ENCODE peak calls at places on chromosomes 1 and 21, in ten cellular contexts. One of them, this sample, is unnamed.

GRCh38 chr1:202329891-202330290 is 11.8 kb downstream of the UBE2T start:
- DNase-seq in activated T-cell treated with anti-CD3 and anti-CD28 coated beads, Interleukin-2, amount 50 U/mL, for 4 hours: no peak
- DNase-seq in fibroblast of mammary gland: no peak
- DNase-seq in renal cortical epithelial cell: peak; percentile 13
- DNase-seq in WTC11: no peak
- DNase-seq in T-helper 17 cell: no peak
- DNase-seq in MM.1S: no peak
- DNase-seq in GM19239: no peak
- DNase-seq in ELF-1: no peak
- DNase-seq in effector memory CD4-positive, alpha-beta T cell: no peak
- DNase-seq in this sample: no peak

GRCh38 chr1:20590313-20590777 is 1.4 kb downstream of the CDA start:
- DNase-seq in effector memory CD4-positive, alpha-beta T cell: no peak
- DNase-seq in GM19239: no peak
- DNase-seq in T-helper 17 cell: no peak
- DNase-seq in activated T-cell treated with anti-CD3 and anti-CD28 coated beads, Interleukin-2, amount 50 U/mL, for 4 hours: no peak
- DNase-seq in fibroblast of mammary gland: peak; percentile 87
- DNase-seq in renal cortical epithelial cell: peak; percentile 94
- DNase-seq in WTC11: no peak
- DNase-seq in ELF-1: no peak
- DNase-seq in MM.1S: no peak
- DNase-seq in this sample: no peak

GRCh38 chr1:64623750-64624445 is 121.0 kb upstream of the RAVER2 start:
- DNase-seq in GM19239: no peak
- DNase-seq in renal cortical epithelial cell: peak; percentile 92
- DNase-seq in effector memory CD4-positive, alpha-beta T cell: no peak
- DNase-seq in MM.1S: no peak
- DNase-seq in T-helper 17 cell: no peak
- DNase-seq in activated T-cell treated with anti-CD3 and anti-CD28 coated beads, Interleukin-2, amount 50 U/mL, for 4 hours: no peak
- DNase-seq in fibroblast of mammary gland: peak; percentile 56
- DNase-seq in WTC11: no peak
- DNase-seq in ELF-1: no peak
- DNase-seq in this sample: peak; percentile 23

GRCh38 chr1:41394918-41395598 is 33.8 kb downstream of the FOXO6 start:
- DNase-seq in ELF-1: peak; percentile 78
- DNase-seq in MM.1S: no peak
- DNase-seq in WTC11: peak; percentile 78
- DNase-seq in fibroblast of mammary gland: no peak
- DNase-seq in GM19239: no peak
- DNase-seq in effector memory CD4-positive, alpha-beta T cell: no peak
- DNase-seq in renal cortical epithelial cell: no peak
- DNase-seq in activated T-cell treated with anti-CD3 and anti-CD28 coated beads, Interleukin-2, amount 50 U/mL, for 4 hours: no peak
- DNase-seq in T-helper 17 cell: no peak
- DNase-seq in this sample: no peak

GRCh38 chr1:3190256-3191041 is 121.4 kb downstream of the PRDM16 start:
- DNase-seq in fibroblast of mammary gland: no peak
- DNase-seq in renal cortical epithelial cell: no peak
- DNase-seq in effector memory CD4-positive, alpha-beta T cell: no peak
- DNase-seq in ELF-1: no peak
- DNase-seq in GM19239: no peak
- DNase-seq in MM.1S: no peak
- DNase-seq in WTC11: no peak
- DNase-seq in activated T-cell treated with anti-CD3 and anti-CD28 coated beads, Interleukin-2, amount 50 U/mL, for 4 hours: no peak
- DNase-seq in T-helper 17 cell: no peak
- DNase-seq in this sample: no peak

GRCh38 chr1:8903908-8904650 is 25.6 kb upstream of the ENO1 start:
- DNase-seq in effector memory CD4-positive, alpha-beta T cell: no peak
- DNase-seq in fibroblast of mammary gland: peak; percentile 93
- DNase-seq in T-helper 17 cell: no peak
- DNase-seq in ELF-1: peak; percentile 94
- DNase-seq in renal cortical epithelial cell: peak; percentile 99
- DNase-seq in WTC11: no peak
- DNase-seq in MM.1S: no peak
- DNase-seq in GM19239: no peak
- DNase-seq in activated T-cell treated with anti-CD3 and anti-CD28 coated beads, Interleukin-2, amount 50 U/mL, for 4 hours: no peak
- DNase-seq in this sample: peak; percentile 92

GRCh38 chr1:96510911-96511310 is 210.7 kb upstream of the PTBP2 start:
- DNase-seq in GM19239: no peak
- DNase-seq in activated T-cell treated with anti-CD3 and anti-CD28 coated beads, Interleukin-2, amount 50 U/mL, for 4 hours: no peak
- DNase-seq in renal cortical epithelial cell: no peak
- DNase-seq in T-helper 17 cell: no peak
- DNase-seq in WTC11: no peak
- DNase-seq in ELF-1: no peak
- DNase-seq in MM.1S: no peak
- DNase-seq in effector memory CD4-positive, alpha-beta T cell: no peak
- DNase-seq in fibroblast of mammary gland: no peak
- DNase-seq in this sample: no peak

GRCh38 chr1:228472655-228473054 is 14.5 kb upstream of the RNF187 start:
- DNase-seq in effector memory CD4-positive, alpha-beta T cell: no peak
- DNase-seq in fibroblast of mammary gland: peak; percentile 38
- DNase-seq in T-helper 17 cell: no peak
- DNase-seq in GM19239: no peak
- DNase-seq in WTC11: no peak
- DNase-seq in ELF-1: no peak
- DNase-seq in MM.1S: peak; percentile 19
- DNase-seq in activated T-cell treated with anti-CD3 and anti-CD28 coated beads, Interleukin-2, amount 50 U/mL, for 4 hours: no peak
- DNase-seq in renal cortical epithelial cell: no peak
- DNase-seq in this sample: no peak

GRCh38 chr1:89942825-89943658 is 51.9 kb upstream of the ZNF326 start:
- DNase-seq in renal cortical epithelial cell: no peak
- DNase-seq in T-helper 17 cell: no peak
- DNase-seq in effector memory CD4-positive, alpha-beta T cell: no peak
- DNase-seq in fibroblast of mammary gland: peak; percentile 15
- DNase-seq in WTC11: no peak
- DNase-seq in MM.1S: no peak
- DNase-seq in activated T-cell treated with anti-CD3 and anti-CD28 coated beads, Interleukin-2, amount 50 U/mL, for 4 hours: no peak
- DNase-seq in ELF-1: no peak
- DNase-seq in GM19239: no peak
- DNase-seq in this sample: no peak

GRCh38 chr1:41576620-41577019 is 92.1 kb upstream of the EDN2 start:
- DNase-seq in fibroblast of mammary gland: peak; percentile 53
- DNase-seq in T-helper 17 cell: no peak
- DNase-seq in activated T-cell treated with anti-CD3 and anti-CD28 coated beads, Interleukin-2, amount 50 U/mL, for 4 hours: no peak
- DNase-seq in GM19239: no peak
- DNase-seq in ELF-1: no peak
- DNase-seq in MM.1S: no peak
- DNase-seq in WTC11: no peak
- DNase-seq in renal cortical epithelial cell: no peak
- DNase-seq in effector memory CD4-positive, alpha-beta T cell: no peak
- DNase-seq in this sample: no peak

GRCh38 chr1:177048314-177049069 is 116.0 kb downstream of the ASTN1 start:
- DNase-seq in ELF-1: peak; percentile 32
- DNase-seq in fibroblast of mammary gland: no peak
- DNase-seq in T-helper 17 cell: no peak
- DNase-seq in MM.1S: no peak
- DNase-seq in effector memory CD4-positive, alpha-beta T cell: no peak
- DNase-seq in renal cortical epithelial cell: no peak
- DNase-seq in GM19239: no peak
- DNase-seq in WTC11: no peak
- DNase-seq in activated T-cell treated with anti-CD3 and anti-CD28 coated beads, Interleukin-2, amount 50 U/mL, for 4 hours: no peak
- DNase-seq in this sample: no peak

GRCh38 chr1:224454337-224455055 is 19.9 kb upstream of the WDR26 start:
- DNase-seq in T-helper 17 cell: no peak
- DNase-seq in fibroblast of mammary gland: no peak
- DNase-seq in ELF-1: peak; percentile 63
- DNase-seq in renal cortical epithelial cell: peak; percentile 75
- DNase-seq in WTC11: no peak
- DNase-seq in effector memory CD4-positive, alpha-beta T cell: no peak
- DNase-seq in activated T-cell treated with anti-CD3 and anti-CD28 coated beads, Interleukin-2, amount 50 U/mL, for 4 hours: no peak
- DNase-seq in GM19239: no peak
- DNase-seq in MM.1S: no peak
- DNase-seq in this sample: no peak

GRCh38 chr1:41847733-41848132 is 71.0 kb downstream of the HIVEP3 start:
- DNase-seq in T-helper 17 cell: no peak
- DNase-seq in renal cortical epithelial cell: no peak
- DNase-seq in WTC11: no peak
- DNase-seq in MM.1S: no peak
- DNase-seq in activated T-cell treated with anti-CD3 and anti-CD28 coated beads, Interleukin-2, amount 50 U/mL, for 4 hours: no peak
- DNase-seq in ELF-1: no peak
- DNase-seq in GM19239: no peak
- DNase-seq in fibroblast of mammary gland: no peak
- DNase-seq in effector memory CD4-positive, alpha-beta T cell: no peak
- DNase-seq in this sample: no peak

GRCh38 chr1:226798427-226799411 is 59.6 kb upstream of the ITPKB start:
- DNase-seq in activated T-cell treated with anti-CD3 and anti-CD28 coated beads, Interleukin-2, amount 50 U/mL, for 4 hours: peak; percentile 44
- DNase-seq in WTC11: no peak
- DNase-seq in effector memory CD4-positive, alpha-beta T cell: peak; percentile 36
- DNase-seq in GM19239: peak; percentile 22
- DNase-seq in ELF-1: no peak
- DNase-seq in T-helper 17 cell: no peak
- DNase-seq in MM.1S: no peak
- DNase-seq in fibroblast of mammary gland: no peak
- DNase-seq in renal cortical epithelial cell: no peak
- DNase-seq in this sample: no peak

GRCh38 chr1:203650012-203650836 is 23.6 kb downstream of the ATP2B4 start:
- DNase-seq in effector memory CD4-positive, alpha-beta T cell: peak; percentile 69
- DNase-seq in WTC11: peak; percentile 82
- DNase-seq in GM19239: no peak
- DNase-seq in fibroblast of mammary gland: peak; percentile 45
- DNase-seq in T-helper 17 cell: peak; percentile 59
- DNase-seq in MM.1S: peak; percentile 93
- DNase-seq in activated T-cell treated with anti-CD3 and anti-CD28 coated beads, Interleukin-2, amount 50 U/mL, for 4 hours: peak; percentile 60
- DNase-seq in ELF-1: peak; percentile 96
- DNase-seq in renal cortical epithelial cell: no peak
- DNase-seq in this sample: no peak

GRCh38 chr1:6511461-6512244 is 20.2 kb upstream of the PLEKHG5 start:
- DNase-seq in MM.1S: no peak
- DNase-seq in activated T-cell treated with anti-CD3 and anti-CD28 coated beads, Interleukin-2, amount 50 U/mL, for 4 hours: no peak
- DNase-seq in ELF-1: no peak
- DNase-seq in fibroblast of mammary gland: no peak
- DNase-seq in T-helper 17 cell: no peak
- DNase-seq in GM19239: no peak
- DNase-seq in renal cortical epithelial cell: no peak
- DNase-seq in effector memory CD4-positive, alpha-beta T cell: no peak
- DNase-seq in WTC11: no peak
- DNase-seq in this sample: no peak

GRCh38 chr21:39979321-39979720 is 112.1 kb downstream of the PCP4 start:
- DNase-seq in MM.1S: no peak
- DNase-seq in GM19239: no peak
- DNase-seq in WTC11: no peak
- DNase-seq in ELF-1: no peak
- DNase-seq in activated T-cell treated with anti-CD3 and anti-CD28 coated beads, Interleukin-2, amount 50 U/mL, for 4 hours: no peak
- DNase-seq in renal cortical epithelial cell: no peak
- DNase-seq in effector memory CD4-positive, alpha-beta T cell: no peak
- DNase-seq in fibroblast of mammary gland: no peak
- DNase-seq in T-helper 17 cell: no peak
- DNase-seq in this sample: no peak

GRCh38 chr1:201925961-201926585 is 20.3 kb downstream of the LMOD1 start:
- DNase-seq in activated T-cell treated with anti-CD3 and anti-CD28 coated beads, Interleukin-2, amount 50 U/mL, for 4 hours: no peak
- DNase-seq in T-helper 17 cell: no peak
- DNase-seq in GM19239: no peak
- DNase-seq in MM.1S: no peak
- DNase-seq in fibroblast of mammary gland: no peak
- DNase-seq in ELF-1: no peak
- DNase-seq in WTC11: no peak
- DNase-seq in effector memory CD4-positive, alpha-beta T cell: no peak
- DNase-seq in renal cortical epithelial cell: no peak
- DNase-seq in this sample: no peak

GRCh38 chr1:207644852-207645631 is at the start of gene CR1L:
- DNase-seq in renal cortical epithelial cell: peak; percentile 57
- DNase-seq in T-helper 17 cell: peak; percentile 52
- DNase-seq in ELF-1: peak; percentile 96
- DNase-seq in fibroblast of mammary gland: peak; percentile 26
- DNase-seq in MM.1S: no peak
- DNase-seq in WTC11: peak; percentile 94
- DNase-seq in activated T-cell treated with anti-CD3 and anti-CD28 coated beads, Interleukin-2, amount 50 U/mL, for 4 hours: peak; percentile 58
- DNase-seq in effector memory CD4-positive, alpha-beta T cell: peak; percentile 51
- DNase-seq in GM19239: peak; percentile 50
- DNase-seq in this sample: no peak

GRCh38 chr1:209937996-209938959 is at the start of gene SYT14:
- DNase-seq in WTC11: peak; percentile 83
- DNase-seq in effector memory CD4-positive, alpha-beta T cell: no peak
- DNase-seq in T-helper 17 cell: no peak
- DNase-seq in fibroblast of mammary gland: no peak
- DNase-seq in MM.1S: peak; percentile 65
- DNase-seq in renal cortical epithelial cell: no peak
- DNase-seq in ELF-1: peak; percentile 74
- DNase-seq in activated T-cell treated with anti-CD3 and anti-CD28 coated beads, Interleukin-2, amount 50 U/mL, for 4 hours: no peak
- DNase-seq in GM19239: no peak
- DNase-seq in this sample: no peak

GRCh38 chr1:240765732-240766363 is 153.9 kb upstream of the GREM2 start:
- DNase-seq in effector memory CD4-positive, alpha-beta T cell: no peak
- DNase-seq in activated T-cell treated with anti-CD3 and anti-CD28 coated beads, Interleukin-2, amount 50 U/mL, for 4 hours: no peak
- DNase-seq in MM.1S: no peak
- DNase-seq in GM19239: no peak
- DNase-seq in fibroblast of mammary gland: peak; percentile 2
- DNase-seq in T-helper 17 cell: no peak
- DNase-seq in WTC11: no peak
- DNase-seq in ELF-1: peak; percentile 4
- DNase-seq in renal cortical epithelial cell: peak; percentile 18
- DNase-seq in this sample: peak; percentile 36

GRCh38 chr1:118246646-118247045 is 61.6 kb upstream of the SPAG17 start:
- DNase-seq in WTC11: no peak
- DNase-seq in MM.1S: no peak
- DNase-seq in activated T-cell treated with anti-CD3 and anti-CD28 coated beads, Interleukin-2, amount 50 U/mL, for 4 hours: no peak
- DNase-seq in T-helper 17 cell: no peak
- DNase-seq in ELF-1: no peak
- DNase-seq in effector memory CD4-positive, alpha-beta T cell: no peak
- DNase-seq in fibroblast of mammary gland: no peak
- DNase-seq in GM19239: no peak
- DNase-seq in renal cortical epithelial cell: no peak
- DNase-seq in this sample: no peak

GRCh38 chr1:62746086-62746808 is 37.7 kb upstream of the ATG4C start:
- DNase-seq in WTC11: no peak
- DNase-seq in ELF-1: no peak
- DNase-seq in activated T-cell treated with anti-CD3 and anti-CD28 coated beads, Interleukin-2, amount 50 U/mL, for 4 hours: no peak
- DNase-seq in MM.1S: peak; percentile 62
- DNase-seq in effector memory CD4-positive, alpha-beta T cell: no peak
- DNase-seq in GM19239: no peak
- DNase-seq in renal cortical epithelial cell: peak; percentile 72
- DNase-seq in fibroblast of mammary gland: peak; percentile 72
- DNase-seq in T-helper 17 cell: no peak
- DNase-seq in this sample: no peak

GRCh38 chr1:23460519-23460918 is 23.5 kb downstream of the ASAP3 start:
- DNase-seq in T-helper 17 cell: no peak
- DNase-seq in fibroblast of mammary gland: no peak
- DNase-seq in effector memory CD4-positive, alpha-beta T cell: no peak
- DNase-seq in GM19239: no peak
- DNase-seq in WTC11: no peak
- DNase-seq in MM.1S: no peak
- DNase-seq in renal cortical epithelial cell: no peak
- DNase-seq in ELF-1: no peak
- DNase-seq in activated T-cell treated with anti-CD3 and anti-CD28 coated beads, Interleukin-2, amount 50 U/mL, for 4 hours: no peak
- DNase-seq in this sample: no peak

GRCh38 chr1:2137257-2138121 is 57.1 kb downstream of the FAAP20 start:
- DNase-seq in fibroblast of mammary gland: no peak
- DNase-seq in T-helper 17 cell: no peak
- DNase-seq in activated T-cell treated with anti-CD3 and anti-CD28 coated beads, Interleukin-2, amount 50 U/mL, for 4 hours: no peak
- DNase-seq in renal cortical epithelial cell: no peak
- DNase-seq in effector memory CD4-positive, alpha-beta T cell: no peak
- DNase-seq in MM.1S: no peak
- DNase-seq in GM19239: no peak
- DNase-seq in ELF-1: no peak
- DNase-seq in WTC11: no peak
- DNase-seq in this sample: no peak

GRCh38 chr1:78095618-78096416 is 50.1 kb downstream of the GIPC2 start:
- DNase-seq in WTC11: no peak
- DNase-seq in activated T-cell treated with anti-CD3 and anti-CD28 coated beads, Interleukin-2, amount 50 U/mL, for 4 hours: no peak
- DNase-seq in fibroblast of mammary gland: peak; percentile 92
- DNase-seq in GM19239: no peak
- DNase-seq in MM.1S: no peak
- DNase-seq in ELF-1: no peak
- DNase-seq in renal cortical epithelial cell: peak; percentile 51
- DNase-seq in T-helper 17 cell: no peak
- DNase-seq in effector memory CD4-positive, alpha-beta T cell: no peak
- DNase-seq in this sample: peak; percentile 61